ENCODE peak calls at places on chromosomes 12 and 14, in seven cellular contexts. W is neuronal stem cell, V is H1, M is H9, O is mesendoderm, F is trophoblast cell, I is IMR-90. S is an unnamed sample.

GRCh38 chr14:60720962-60721330 is 3.2 kb downstream of the SIX4 start:
- DNase-seq in W (no peak), V (no peak), M (no peak), O (no peak), F (no peak), I (no peak), S (no peak)

GRCh38 chr14:54512393-54512792 is 2.7 kb downstream of the CGRRF1 start:
- DNase-seq in W (no peak), V (no peak), M (no peak), O (no peak), F (no peak), I (no peak), S (peak)

GRCh38 chr12:52741378-52742195 is 35.6 kb downstream of the KRT76 start:
- DNase-seq in W (peak), V (peak), M (peak), O (peak), F (peak), I (peak), S (peak)

GRCh38 chr12:69984216-69984615 is 159.2 kb downstream of the MYRFL start:
- DNase-seq in W (no peak), V (no peak), M (no peak), O (no peak), F (no peak), I (no peak), S (no peak)

GRCh38 chr14:64440494-64440893 is 24.8 kb upstream of the AKAP5 start:
- DNase-seq in W (no peak), V (no peak), M (no peak), O (no peak), F (no peak), I (peak), S (no peak)

GRCh38 chr12:3724096-3724805 is 28.7 kb downstream of the CRACR2A start:
- DNase-seq in W (no peak), V (no peak), M (peak), O (no peak), F (no peak), I (no peak), S (no peak)

GRCh38 chr12:32841061-32841460 is 55.5 kb downstream of the PKP2 start:
- DNase-seq in W (no peak), V (no peak), M (no peak), O (no peak), F (no peak), I (no peak), S (no peak)

GRCh38 chr12:117551698-117552097 is 190.3 kb upstream of the NOS1 start:
- DNase-seq in W (no peak), V (no peak), M (no peak), O (no peak), F (no peak), I (no peak), S (no peak)

GRCh38 chr12:112891093-112892024 is 15.4 kb upstream of the OAS1 start:
- DNase-seq in W (no peak), V (no peak), M (no peak), O (peak), F (no peak), I (no peak), S (no peak)

GRCh38 chr12:51011960-51012359 is 14.2 kb downstream of the SLC11A2 start:
- DNase-seq in W (no peak), V (no peak), M (no peak), O (no peak), F (no peak), I (no peak), S (no peak)

GRCh38 chr14:99325591-99325990 is 53.6 kb upstream of the BCL11B start:
- DNase-seq in W (no peak), V (peak), M (no peak), O (no peak), F (no peak), I (no peak), S (no peak)

GRCh38 chr14:77691259-77691658 is 16.6 kb downstream of the ALKBH1 start:
- DNase-seq in W (no peak), V (no peak), M (no peak), O (no peak), F (no peak), I (no peak), S (no peak)

GRCh38 chr12:51549637-51550036 is 41.4 kb upstream of the SCN8A start:
- DNase-seq in W (no peak), V (no peak), M (no peak), O (no peak), F (no peak), I (peak), S (no peak)

GRCh38 chr14:67137744-67138371 is 51.4 kb upstream of the GARIN2 start:
- DNase-seq in W (no peak), V (no peak), M (no peak), O (peak), F (no peak), I (peak), S (peak)

GRCh38 chr14:93994919-93995682 is 2.0 kb upstream of the CCDC197 start:
- DNase-seq in W (no peak), V (no peak), M (no peak), O (no peak), F (no peak), I (peak), S (peak)

GRCh38 chr14:96091149-96091693 is 52.1 kb downstream of the C14orf132 start:
- DNase-seq in W (no peak), V (no peak), M (no peak), O (no peak), F (no peak), I (no peak), S (no peak)

GRCh38 chr12:6036509-6036908 is 88.0 kb downstream of the VWF start:
- DNase-seq in W (no peak), V (no peak), M (no peak), O (no peak), F (no peak), I (no peak), S (no peak)

GRCh38 chr12:58408516-58408915 is 467.1 kb downstream of the ATP23 start:
- DNase-seq in W (no peak), V (no peak), M (no peak), O (no peak), F (no peak), I (peak), S (no peak)
- H2AK5ac ChIP-seq in W (no peak), V (no peak), M (no peak), O (no peak), F (no peak), I (no peak), S (no peak)

DNA sequence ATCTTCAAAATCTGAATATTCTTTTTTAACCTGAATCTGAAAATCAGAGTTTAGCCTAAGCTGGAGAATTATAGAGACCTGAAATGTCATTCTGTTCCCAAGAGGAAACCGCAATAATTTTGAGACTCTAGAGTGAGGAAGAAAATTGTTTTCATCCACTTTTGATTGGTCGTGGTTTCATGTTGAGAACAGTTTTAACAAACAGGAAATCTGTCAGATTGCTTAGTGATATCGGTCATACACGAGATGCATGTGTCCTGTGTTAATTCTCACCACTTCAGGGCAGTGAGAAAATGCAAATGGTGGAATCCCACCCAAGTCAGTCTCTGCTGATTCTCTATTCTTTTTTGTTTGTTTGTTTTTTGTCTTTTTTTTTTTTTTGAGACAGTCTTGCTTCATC is 1498.5 kb upstream of the TMEM132C start:
- DNase-seq in W (no peak), V (no peak), M (no peak), O (no peak), F (no peak), I (no peak), S (no peak)
- H2AK5ac ChIP-seq in W (no peak), V (no peak), M (no peak), O (no peak), F (no peak), I (no peak), S (no peak)

GRCh38 chr14:101907619-101908018 is 56.8 kb upstream of the DYNC1H1 start:
- DNase-seq in W (no peak), V (no peak), M (no peak), O (no peak), F (no peak), I (no peak), S (no peak)
- H2AK5ac ChIP-seq in W (no peak), V (no peak), M (no peak), O (no peak), F (no peak), I (no peak), S (no peak)

DNA sequence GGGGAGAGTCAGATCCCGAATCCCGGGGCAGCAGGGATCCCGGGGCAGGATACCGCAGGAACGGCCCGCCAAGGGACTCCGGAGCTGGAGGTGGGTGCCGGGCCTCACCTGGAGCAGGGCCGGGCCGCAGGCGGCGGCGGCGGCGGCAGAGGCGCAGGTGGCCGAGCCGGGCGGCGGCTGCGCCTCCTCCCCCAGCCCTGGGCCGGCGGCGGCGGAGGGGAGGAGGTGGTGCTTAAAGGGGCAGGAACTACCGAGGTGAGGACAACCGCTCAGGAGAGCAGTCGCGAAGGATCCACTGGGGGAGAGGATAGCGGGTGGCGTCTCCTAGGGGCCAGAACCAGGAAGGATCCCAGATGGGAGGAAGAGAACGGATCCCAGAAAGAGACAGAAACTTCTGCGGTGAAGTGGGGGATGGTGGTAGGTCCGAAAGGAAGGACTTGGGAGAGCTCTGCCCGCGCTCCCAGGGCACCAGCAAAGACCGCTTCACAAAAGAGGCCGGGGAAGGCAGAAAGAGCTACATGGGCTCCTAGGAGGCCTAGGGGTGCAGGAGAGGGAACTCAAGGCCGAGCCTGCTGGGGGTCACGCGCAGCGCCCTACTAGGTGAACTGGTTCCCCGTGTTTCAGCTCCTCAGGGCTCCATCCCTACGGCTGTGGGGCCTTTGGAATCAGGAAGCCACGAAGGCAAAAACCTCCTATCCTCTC is 4.9 kb upstream of the BAZ2A start:
- DNase-seq in W (no peak), V (peak), M (peak), O (peak), F (peak), I (peak), S (peak)
- H2AK5ac ChIP-seq in W (peak), V (peak), M (no peak), O (no peak), F (peak), I (peak), S (peak)

GRCh38 chr12:7075931-7076330 is 15.4 kb downstream of the C1S start:
- DNase-seq in W (no peak), V (no peak), M (no peak), O (no peak), F (no peak), I (peak), S (peak)
- H2AK5ac ChIP-seq in W (no peak), V (no peak), M (no peak), O (no peak), F (no peak), I (peak), S (no peak)

S was measured in mesenchymal stem cell.